ENCODE peak calls at places on chromosomes 12 and 14, in four cellular contexts. R, I, T and X are unnamed samples.

GRCh38 chr12:70043490-70044138 is 199.6 kb upstream of the CNOT2 start:
- DNase-seq in I (peak; percentile 12), T (peak; percentile 20), R (no peak), X (no peak)

GRCh38 chr12:65229441-65229840 is 49.0 kb upstream of the MSRB3 start:
- DNase-seq in R (peak; percentile 18), I (peak; percentile 87), T (no peak), X (no peak)

GRCh38 chr14:22549981-22550670 is 38.9 kb downstream of the DAD1 start:
- DNase-seq in T (peak; percentile 22), R (no peak), I (peak; percentile 78), X (peak; percentile 43)

GRCh38 chr14:51006781-51007211 is 62.5 kb upstream of the PYGL start:
- DNase-seq in I (peak; percentile 86), R (peak; percentile 85), T (no peak), X (no peak)

GRCh38 chr12:6277982-6278438 is 32.5 kb upstream of the PLEKHG6 start:
- DNase-seq in T (no peak), R (no peak), I (peak; percentile 69), X (no peak)

GRCh38 chr12:65586796-65587195 is 237.5 kb upstream of the HMGA2 start:
- DNase-seq in R (no peak), T (no peak), I (no peak), X (no peak)

GRCh38 chr14:90487031-90487430 is 90.2 kb downstream of the CALM1 start:
- DNase-seq in T (no peak), I (no peak), R (no peak), X (no peak)

GRCh38 chr14:101198398-101199027 is 295.0 kb upstream of the RTL1 start:
- DNase-seq in R (no peak), T (no peak), I (no peak), X (no peak)

GRCh38 chr12:12468575-12468974 is 94.1 kb downstream of the DUSP16 start:
- DNase-seq in T (no peak), I (no peak), R (no peak), X (no peak)

GRCh38 chr12:52873832-52874572 is 25.2 kb upstream of the KRT78 start:
- DNase-seq in I (peak; percentile 95), T (peak; percentile 87), R (peak; percentile 88), X (no peak)

GRCh38 chr12:95085612-95086011 is 12.2 kb upstream of the NR2C1 start:
- DNase-seq in T (no peak), I (no peak), R (no peak), X (no peak)